ENCODE peak calls at places on chromosomes 11 and 22, in ten cellular contexts. K is kidney tubule cell, Z is HTR-8/SVneo, O is neural progenitor cell, Q is NAMALWA, C is NCI-H146, G is astrocyte of the cerebellum, N is NCI-H2171, T is SIG-M5, I is EH. W is an unnamed sample.

GRCh38 chr22:42016111-42016510 is 17.5 kb downstream of the WBP2NL start:
- DNase-seq in K (no peak), Z (no peak), O (no peak), Q (no peak), C (no peak), G (no peak), N (no peak), T (no peak), I (no peak), W (no peak)

GRCh38 chr11:15826826-15827225 is 529.5 kb downstream of the SOX6 start:
- DNase-seq in K (peak; percentile 32), Z (peak; percentile 7), O (peak; percentile 86), Q (peak; percentile 50), C (peak; percentile 9), G (no peak), N (no peak), T (no peak), I (peak; percentile 33), W (no peak)

GRCh38 chr22:29661355-29661754 is 57.9 kb downstream of the NF2 start:
- DNase-seq in K (no peak), Z (no peak), O (no peak), Q (no peak), C (no peak), G (no peak), N (no peak), T (no peak), I (peak; percentile 35), W (no peak)

GRCh38 chr11:74449369-74449931 is 17.9 kb downstream of the KCNE3 start:
- DNase-seq in K (peak; percentile 76), Z (peak; percentile 76), O (peak; percentile 83), Q (peak; percentile 89), C (peak; percentile 89), G (peak; percentile 77), N (peak; percentile 43), T (peak; percentile 19), I (peak; percentile 84), W (peak; percentile 43)

GRCh38 chr11:133669371-133670046 is 137.2 kb upstream of the OPCML start:
- DNase-seq in K (no peak), Z (no peak), O (peak; percentile 28), Q (no peak), C (no peak), G (no peak), N (no peak), T (no peak), I (no peak), W (no peak)

GRCh38 chr22:37314315-37315046 is 32.2 kb downstream of the CYTH4 start:
- DNase-seq in K (peak; percentile 37), Z (no peak), O (no peak), Q (no peak), C (no peak), G (no peak), N (no peak), T (no peak), I (no peak), W (no peak)

GRCh38 chr22:24989541-24989951 is 37.0 kb downstream of the KIAA1671 start:
- DNase-seq in K (no peak), Z (no peak), O (no peak), Q (no peak), C (no peak), G (no peak), N (no peak), T (no peak), I (no peak), W (no peak)

GRCh38 chr11:78097666-78098385 is 18.2 kb upstream of the NDUFC2 start:
- DNase-seq in K (no peak), Z (no peak), O (no peak), Q (no peak), C (no peak), G (no peak), N (no peak), T (no peak), I (no peak), W (no peak)

GRCh38 chr11:79458712-79459111 is 17.9 kb upstream of the TENM4 start:
- DNase-seq in K (no peak), Z (no peak), O (no peak), Q (no peak), C (no peak), G (no peak), N (no peak), T (no peak), I (no peak), W (no peak)